ENCODE peak calls at places on chromosomes 16 and 17, in ten cellular contexts. A is GM12891, U is Peyer's patch, D is A549, H is IMR-90, I is lower leg skin, W is ovary, X is uterus, M is body of pancreas, N is right lobe of liver. S is an unnamed sample.

GRCh38 chr16:87199901-87200300 is 117.3 kb downstream of the C16orf95 start:
- DNase-seq in A (no peak), U (no peak), D (no peak), H (no peak), I (no peak), W (no peak), X (no peak), M (no peak), N (no peak), S (no peak)

GRCh38 chr16:30394603-30395154 is 541 bp upstream of the ZNF48 start:
- DNase-seq in A (no peak), U (no peak), D (no peak), H (peak), I (no peak), W (no peak), X (no peak), M (no peak), N (no peak), S (no peak)

GRCh38 chr16:87470332-87470731 is 22.5 kb downstream of the ZCCHC14 start:
- DNase-seq in A (no peak), U (no peak), D (no peak), H (peak), I (no peak), W (no peak), X (no peak), M (no peak), N (no peak), S (no peak)

GRCh38 chr17:18151290-18151689 is 32.3 kb upstream of the ALKBH5 start:
- DNase-seq in A (no peak), U (no peak), D (no peak), H (no peak), I (no peak), W (no peak), X (no peak), M (no peak), N (no peak), S (no peak)

GRCh38 chr16:19239756-19240155 is 45.8 kb upstream of the CLEC19A start:
- DNase-seq in A (no peak), U (no peak), D (no peak), H (no peak), I (no peak), W (no peak), X (no peak), M (no peak), N (no peak), S (no peak)

GRCh38 chr17:39973496-39973895 is 7.1 kb upstream of the PSMD3 start:
- DNase-seq in A (no peak), U (no peak), D (no peak), H (no peak), I (no peak), W (no peak), X (no peak), M (no peak), N (no peak), S (no peak)

GRCh38 chr16:53952215-53953208 is 248.6 kb downstream of the FTO start:
- DNase-seq in A (no peak), U (no peak), D (no peak), H (peak), I (no peak), W (no peak), X (no peak), M (no peak), N (no peak), S (no peak)

GRCh38 chr16:20612551-20613470 is 36.6 kb upstream of the ACSM2B start:
- DNase-seq in A (no peak), U (no peak), D (no peak), H (no peak), I (no peak), W (peak), X (peak), M (peak), N (peak), S (no peak)

GRCh38 chr17:40561871-40562611 is 3.2 kb downstream of the CCR7 start:
- DNase-seq in A (no peak), U (peak), D (peak), H (no peak), I (peak), W (no peak), X (no peak), M (no peak), N (no peak), S (no peak)

GRCh38 chr16:64718481-64718880 is 403.4 kb downstream of the CDH11 start:
- DNase-seq in A (no peak), U (no peak), D (no peak), H (no peak), I (no peak), W (no peak), X (no peak), M (no peak), N (no peak), S (no peak)

GRCh38 chr17:52505601-52506000 is 347.1 kb upstream of the CA10 start:
- DNase-seq in A (no peak), U (no peak), D (no peak), H (no peak), I (no peak), W (no peak), X (no peak), M (no peak), N (no peak), S (no peak)

GRCh38 chr17:65925606-65926307 is 266.2 kb downstream of the CEP112 start:
- DNase-seq in A (no peak), U (no peak), D (no peak), H (peak), I (no peak), W (no peak), X (no peak), M (no peak), N (no peak), S (no peak)

GRCh38 chr16:15482068-15482747 is 47.8 kb downstream of the BMERB1 start:
- DNase-seq in A (no peak), U (peak), D (peak), H (peak), I (peak), W (peak), X (peak), M (peak), N (peak), S (peak)

GRCh38 chr17:27049104-27049784 is 244.7 kb upstream of the WSB1 start:
- DNase-seq in A (no peak), U (no peak), D (no peak), H (no peak), I (no peak), W (no peak), X (no peak), M (no peak), N (no peak), S (no peak)

GRCh38 chr17:68097161-68097805 is 61.7 kb downstream of the KPNA2 start:
- DNase-seq in A (no peak), U (no peak), D (no peak), H (peak), I (peak), W (no peak), X (no peak), M (no peak), N (no peak), S (no peak)

GRCh38 chr17:78998311-78999055 is 11.1 kb downstream of the CANT1 start:
- DNase-seq in A (no peak), U (peak), D (no peak), H (no peak), I (peak), W (peak), X (peak), M (no peak), N (peak), S (no peak)

GRCh38 chr17:18182190-18182977 is 1.2 kb upstream of the ALKBH5 start:
- DNase-seq in A (no peak), U (peak), D (no peak), H (no peak), I (no peak), W (peak), X (peak), M (peak), N (peak), S (no peak)

GRCh38 chr17:39598635-39599005 is 9.1 kb downstream of the NEUROD2 start:
- DNase-seq in A (no peak), U (no peak), D (no peak), H (no peak), I (no peak), W (no peak), X (no peak), M (no peak), N (no peak), S (no peak)

GRCh38 chr17:75843577-75844529 is at the start of gene UNC13D:
- DNase-seq in A (peak), U (no peak), D (no peak), H (no peak), I (no peak), W (no peak), X (no peak), M (peak), N (no peak), S (no peak)

GRCh38 chr16:12703935-12704334 is 99.8 kb downstream of the CPPED1 start:
- DNase-seq in A (no peak), U (no peak), D (no peak), H (peak), I (peak), W (no peak), X (no peak), M (no peak), N (peak), S (no peak)

GRCh38 chr16:86349338-86349900 is 160.9 kb upstream of the FOXF1 start:
- DNase-seq in A (no peak), U (no peak), D (no peak), H (no peak), I (no peak), W (no peak), X (no peak), M (no peak), N (no peak), S (no peak)

GRCh38 chr17:40432864-40433528 is 10.3 kb upstream of the IGFBP4 start:
- DNase-seq in A (no peak), U (peak), D (no peak), H (peak), I (peak), W (no peak), X (peak), M (no peak), N (peak), S (no peak)

GRCh38 chr17:9307313-9307998 is 268.2 kb downstream of the STX8 start:
- DNase-seq in A (no peak), U (no peak), D (no peak), H (peak), I (no peak), W (no peak), X (no peak), M (no peak), N (no peak), S (no peak)

GRCh38 chr17:46818929-46819859 is 702 bp upstream of the WNT3 start:
- DNase-seq in A (peak), U (no peak), D (no peak), H (no peak), I (no peak), W (no peak), X (no peak), M (peak), N (no peak), S (no peak)

GRCh38 chr17:27379863-27380533 is 76.2 kb upstream of the KSR1 start:
- DNase-seq in A (no peak), U (no peak), D (no peak), H (peak), I (peak), W (peak), X (peak), M (peak), N (peak), S (peak)

GRCh38 chr16:55615071-55615470 is 40.7 kb upstream of the SLC6A2 start:
- DNase-seq in A (no peak), U (no peak), D (no peak), H (no peak), I (no peak), W (no peak), X (no peak), M (no peak), N (no peak), S (no peak)

GRCh38 chr16:30761928-30762902 is at the start of the genes CFAP119 and RNF40:
- DNase-seq in A (peak), U (peak), D (peak), H (peak), I (peak), W (peak), X (peak), M (peak), N (peak), S (peak)

GRCh38 chr17:72715906-72716572 is 376.4 kb downstream of the SLC39A11 start:
- DNase-seq in A (no peak), U (no peak), D (peak), H (peak), I (no peak), W (no peak), X (no peak), M (peak), N (no peak), S (peak)

GRCh38 chr17:77306048-77306789 is 165.4 kb downstream of the SEC14L1 start:
- DNase-seq in A (no peak), U (no peak), D (no peak), H (no peak), I (no peak), W (no peak), X (no peak), M (no peak), N (no peak), S (no peak)

GRCh38 chr17:77101521-77102410 is 39.0 kb upstream of the SEC14L1 start:
- DNase-seq in A (no peak), U (no peak), D (no peak), H (no peak), I (no peak), W (no peak), X (no peak), M (no peak), N (no peak), S (no peak)

GRCh38 chr17:80169784-80170500 is at the start of gene CARD14:
- DNase-seq in A (no peak), U (no peak), D (no peak), H (no peak), I (no peak), W (no peak), X (no peak), M (peak), N (no peak), S (no peak)

GRCh38 chr16:85498607-85499006 is 114.5 kb upstream of the GSE1 start:
- DNase-seq in A (peak), U (no peak), D (no peak), H (no peak), I (no peak), W (no peak), X (no peak), M (no peak), N (no peak), S (no peak)

GRCh38 chr17:8041980-8042379 is 3.1 kb downstream of the ALOX15B start:
- DNase-seq in A (no peak), U (no peak), D (no peak), H (no peak), I (peak), W (no peak), X (no peak), M (no peak), N (no peak), S (no peak)

GRCh38 chr17:58204796-58205195 is 12.3 kb downstream of the EPX start:
- DNase-seq in A (no peak), U (no peak), D (no peak), H (no peak), I (no peak), W (no peak), X (no peak), M (no peak), N (no peak), S (no peak)

GRCh38 chr17:17416007-17416399 is 60.8 kb upstream of the MED9 start:
- DNase-seq in A (no peak), U (no peak), D (peak), H (peak), I (no peak), W (no peak), X (no peak), M (no peak), N (no peak), S (peak)

GRCh38 chr17:75504347-75505151 is 10.8 kb downstream of the CASKIN2 start:
- DNase-seq in A (peak), U (peak), D (peak), H (no peak), I (no peak), W (no peak), X (no peak), M (peak), N (peak), S (peak)

GRCh38 chr17:79890706-79891105 is 51.5 kb upstream of the CBX4 start:
- DNase-seq in A (no peak), U (no peak), D (no peak), H (no peak), I (no peak), W (no peak), X (no peak), M (peak), N (no peak), S (no peak)

DNA sequence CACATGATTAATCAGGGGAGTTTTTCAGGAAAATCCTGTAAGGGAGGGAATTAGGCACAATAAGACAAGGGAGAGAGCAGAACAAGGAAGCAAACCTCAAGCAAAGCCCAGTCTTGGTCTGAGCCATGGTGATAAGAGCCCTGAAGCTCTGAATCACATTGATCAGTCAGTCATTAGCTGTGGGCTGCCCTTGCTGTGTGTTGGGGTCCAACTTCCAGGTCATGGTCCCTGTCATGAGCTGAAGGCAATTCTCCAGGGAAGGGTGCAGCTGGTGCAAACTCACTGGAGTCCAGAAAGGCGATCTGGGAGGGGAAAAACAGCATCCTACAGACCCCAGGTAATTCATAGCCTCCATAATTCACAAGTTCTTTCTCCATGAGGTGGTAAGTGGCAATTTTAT is 89.9 kb downstream of the CYLD start:
- DNase-seq in A (no peak), U (no peak), D (no peak), H (no peak), I (peak), W (no peak), X (no peak), M (no peak), N (no peak), S (no peak)
- TF ChIP-seq POLR2A in A (no peak), U (no peak), D (no peak), H (no peak), I (no peak), W (no peak), X (no peak), M (no peak), N (no peak), S (no peak)

DNA sequence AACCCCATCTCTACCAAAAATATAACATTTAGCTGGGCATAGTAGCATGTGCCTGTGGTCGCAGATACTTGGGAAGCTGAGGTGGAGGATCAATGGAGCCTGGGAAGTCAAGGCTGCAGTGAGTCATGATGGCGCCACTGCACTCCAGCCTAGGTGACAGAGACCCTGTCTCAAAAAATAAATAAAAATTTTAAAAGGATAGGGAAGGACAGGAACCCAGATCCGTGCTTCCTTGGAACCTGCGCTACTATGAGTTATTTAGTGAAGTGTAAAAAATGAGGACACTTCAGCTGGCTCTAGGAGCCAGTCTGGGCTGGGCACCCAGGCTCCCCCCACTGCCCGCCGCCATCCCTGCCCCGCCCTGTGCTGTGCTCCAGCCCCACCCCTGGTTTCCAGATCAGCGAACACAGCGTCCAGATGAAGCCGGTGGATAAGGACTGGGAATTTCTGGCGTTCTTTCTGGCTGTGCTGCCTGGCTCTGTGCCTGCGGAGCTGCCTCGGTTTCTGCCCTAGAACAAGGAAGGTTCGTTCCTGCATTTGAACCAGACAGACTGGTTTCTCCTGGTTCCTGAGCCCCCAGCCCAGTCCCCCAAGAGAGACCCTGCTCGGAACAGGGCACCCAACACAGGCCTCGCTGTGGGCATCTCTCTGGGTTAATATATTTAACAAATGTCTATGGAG is 18.5 kb downstream of the PLLP start:
- DNase-seq in A (no peak), U (peak), D (no peak), H (no peak), I (peak), W (peak), X (peak), M (peak), N (no peak), S (no peak)
- TF ChIP-seq POLR2A in A (no peak), U (peak), D (no peak), H (no peak), I (no peak), W (no peak), X (no peak), M (no peak), N (no peak), S (no peak)

GRCh38 chr16:2472885-2473284 is 1.8 kb downstream of the NTN3 start:
- DNase-seq in A (no peak), U (no peak), D (no peak), H (no peak), I (no peak), W (no peak), X (no peak), M (no peak), N (peak), S (no peak)

GRCh38 chr16:2471016-2471652 is at the start of gene NTN3:
- DNase-seq in A (no peak), U (no peak), D (no peak), H (no peak), I (no peak), W (no peak), X (no peak), M (no peak), N (peak), S (no peak)

GRCh38 chr16:2470603-2471015 is 488 bp upstream of the NTN3 start:
- DNase-seq in A (no peak), U (no peak), D (peak), H (no peak), I (no peak), W (no peak), X (no peak), M (no peak), N (peak), S (no peak)

GRCh38 chr16:2472488-2472864 is 1.4 kb downstream of the NTN3 start:
- DNase-seq in A (no peak), U (no peak), D (no peak), H (no peak), I (no peak), W (no peak), X (no peak), M (no peak), N (no peak), S (no peak)

GRCh38 chr16:2471653-2472487 is 773 bp downstream of the NTN3 start:
- DNase-seq in A (no peak), U (no peak), D (no peak), H (no peak), I (no peak), W (no peak), X (no peak), M (no peak), N (peak), S (no peak)
- TF ChIP-seq POLR2A in A (no peak), U (no peak), D (no peak), H (no peak), I (no peak), W (no peak), X (no peak), M (no peak), N (no peak), S (no peak)

GRCh38 chr17:82022981-82023446 is at the start of gene LRRC45:
- DNase-seq in A (peak), U (peak), D (peak), H (peak), I (peak), W (peak), X (peak), M (peak), N (peak), S (peak)

GRCh38 chr17:82023447-82024241 is 539 bp downstream of the LRRC45 start:
- DNase-seq in A (no peak), U (no peak), D (no peak), H (peak), I (no peak), W (no peak), X (no peak), M (peak), N (no peak), S (peak)

GRCh38 chr17:82020874-82021727 is 1.6 kb downstream of the CENPX start:
- DNase-seq in A (no peak), U (peak), D (peak), H (peak), I (peak), W (peak), X (peak), M (peak), N (peak), S (peak)

GRCh38 chr17:82021728-82022309 is 859 bp downstream of the CENPX start:
- DNase-seq in A (no peak), U (peak), D (no peak), H (no peak), I (no peak), W (no peak), X (no peak), M (no peak), N (no peak), S (no peak)

DNA sequence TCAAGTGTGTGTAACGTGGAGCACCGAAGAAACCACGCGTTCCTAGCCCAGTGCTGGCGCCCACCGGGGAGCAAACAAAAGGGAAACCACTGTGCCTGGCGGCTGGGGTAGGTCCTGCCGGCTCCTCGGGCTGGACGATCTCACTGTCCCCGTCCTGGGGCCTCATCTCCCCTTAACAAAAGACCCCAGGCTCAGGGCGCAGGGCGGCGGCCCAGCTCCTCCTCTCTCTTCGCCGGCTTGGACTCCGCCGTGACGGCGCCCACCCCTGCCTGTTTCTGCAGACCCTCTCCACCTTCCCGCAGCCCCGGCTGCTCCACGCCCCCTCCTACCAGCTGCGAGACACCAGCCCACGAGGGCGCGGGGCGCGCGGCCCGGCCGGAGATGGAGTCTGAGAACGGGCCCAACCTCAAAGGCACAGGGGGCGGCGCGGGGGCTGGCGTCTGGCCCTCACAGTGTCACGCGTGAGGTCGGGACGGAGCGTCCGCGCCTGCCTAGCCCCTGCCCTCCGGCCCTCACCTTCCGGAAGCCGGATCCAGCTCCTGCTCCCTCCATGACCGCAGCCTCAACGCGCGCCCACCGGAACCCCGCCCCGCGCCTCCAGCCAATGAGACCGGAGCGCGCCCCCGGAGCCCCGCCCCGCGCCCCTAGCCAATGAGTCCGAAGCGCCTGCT is at the start of gene CENPX:
- DNase-seq in A (no peak), U (no peak), D (no peak), H (no peak), I (no peak), W (no peak), X (no peak), M (no peak), N (no peak), S (no peak)
- TF ChIP-seq POLR2A in A (no peak), U (peak), D (peak), H (peak), I (no peak), W (peak), X (peak), M (peak), N (peak), S (peak)

S was measured in H54.